ENCODE peak calls at places on chromosomes 6 and 20, in seven cellular contexts. F is lower lobe of right lung, P is fibroblast of pulmonary artery, W is IMR-90, B is tibial artery, O is spleen, R is body of pancreas. H is an unnamed sample.
A peak's percentile ranks its signal among the peaks of the same experiment; 100 is the strongest.

GRCh38 chr20:63318391-63319163 is 25.6 kb downstream of the COL20A1 start:
- DNase-seq in F (no peak), P (no peak), W (no peak), B (peak; percentile 10), O (no peak), R (peak; percentile 2), H (no peak)

GRCh38 chr6:20664250-20664649 is 130.0 kb downstream of the CDKAL1 start:
- DNase-seq in F (no peak), P (no peak), W (no peak), B (no peak), O (no peak), R (no peak), H (no peak)

GRCh38 chr6:159852877-159853276 is 37.9 kb upstream of the MAS1 start:
- DNase-seq in F (no peak), P (peak; percentile 39), W (no peak), B (no peak), O (no peak), R (peak; percentile 16), H (peak; percentile 43)

GRCh38 chr6:99512033-99512432 is 3.2 kb downstream of the USP45 start:
- DNase-seq in F (no peak), P (peak; percentile 29), W (peak; percentile 40), B (no peak), O (no peak), R (no peak), H (peak; percentile 53)

GRCh38 chr20:47573586-47573985 is 71.9 kb downstream of the NCOA3 start:
- DNase-seq in F (no peak), P (no peak), W (no peak), B (no peak), O (no peak), R (no peak), H (no peak)

GRCh38 chr6:28296520-28297060 is 15.2 kb downstream of the PGBD1 start:
- DNase-seq in F (no peak), P (no peak), W (no peak), B (no peak), O (no peak), R (no peak), H (no peak)

GRCh38 chr6:138105880-138106664 is 1.1 kb downstream of the PERP start:
- DNase-seq in F (no peak), P (no peak), W (peak; percentile 15), B (no peak), O (no peak), R (peak; percentile 27), H (peak; percentile 38)

GRCh38 chr6:43957273-43957672 is 170.0 kb downstream of the MRPL14 start:
- DNase-seq in F (no peak), P (no peak), W (no peak), B (no peak), O (no peak), R (no peak), H (no peak)

GRCh38 chr20:1579488-1579887 is 22.0 kb upstream of the SIRPD start:
- DNase-seq in F (no peak), P (no peak), W (no peak), B (no peak), O (no peak), R (no peak), H (no peak)

GRCh38 chr20:17618673-17619013 is 48.8 kb downstream of the DSTN start:
- DNase-seq in F (no peak), P (no peak), W (no peak), B (no peak), O (no peak), R (no peak), H (no peak)

GRCh38 chr6:6556738-6557503 is 31.6 kb upstream of the LY86 start:
- DNase-seq in F (no peak), P (peak; percentile 49), W (peak; percentile 5), B (no peak), O (no peak), R (peak; percentile 72), H (no peak)

DNA sequence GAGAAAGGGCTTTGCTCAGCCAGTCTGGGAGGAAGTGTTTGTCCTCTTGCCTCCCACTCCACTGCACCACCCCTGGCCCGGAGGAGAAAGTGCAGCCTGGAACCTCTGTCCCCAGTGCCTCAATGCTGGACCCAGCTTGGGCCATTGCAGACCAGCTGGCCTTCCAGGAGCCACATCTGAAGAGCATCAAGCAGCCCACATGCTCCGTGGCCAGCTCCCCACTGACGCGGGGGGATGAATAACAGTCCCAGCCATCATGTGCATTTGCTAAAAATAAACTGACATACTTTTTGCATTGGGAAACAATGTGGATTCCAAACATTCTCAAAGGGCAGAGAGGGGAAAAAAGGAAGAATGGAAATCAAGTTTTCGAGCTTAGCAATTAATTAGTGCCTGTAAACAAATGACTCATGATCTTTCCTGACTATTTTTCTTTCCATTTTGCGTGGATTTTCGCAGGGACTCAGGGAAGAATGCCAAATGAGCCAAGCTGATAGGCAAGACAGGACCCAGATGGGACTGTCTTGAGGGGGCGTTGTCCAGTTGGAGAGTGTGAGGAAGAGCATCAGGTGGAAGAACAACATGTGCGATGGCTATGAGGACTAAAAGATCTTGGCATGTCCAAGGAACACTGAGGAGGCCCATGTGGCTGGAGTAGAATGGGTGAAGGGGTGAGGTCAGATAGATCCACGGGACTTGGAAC is 34.1 kb downstream of the CEBPB start:
- DNase-seq in F (peak; percentile 86), P (peak; percentile 94), W (peak; percentile 97), B (peak; percentile 92), O (no peak), R (peak; percentile 52), H (peak; percentile 94)
- TF ChIP-seq CTCF in F (peak; percentile 40), P (peak; percentile 40), W (peak; percentile 44), B (peak; percentile 49), O (no peak), R (no peak), H (peak; percentile 38)

DNA sequence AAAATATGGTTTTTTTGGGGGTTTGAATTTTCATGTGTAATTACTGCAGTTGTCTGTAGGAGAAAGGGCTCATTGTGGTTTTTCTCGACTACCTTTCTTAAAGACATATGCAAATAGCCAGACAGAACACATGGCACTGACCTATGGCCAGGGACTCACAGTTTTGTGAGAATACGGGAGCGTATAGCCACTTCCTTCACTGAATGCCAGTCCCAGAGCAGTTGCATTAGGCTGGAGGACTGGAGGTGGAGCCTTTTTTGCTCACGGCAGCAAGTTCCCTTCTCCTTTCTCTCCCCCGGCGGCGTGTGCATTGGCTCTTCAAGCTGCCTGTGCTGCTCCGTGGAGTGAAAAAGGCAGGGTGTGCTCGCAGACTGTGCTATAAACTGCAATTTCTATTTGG is 114.9 kb downstream of the AKAP7 start:
- DNase-seq in F (peak; percentile 63), P (peak; percentile 63), W (peak; percentile 48), B (peak; percentile 64), O (peak; percentile 84), R (peak; percentile 69), H (peak; percentile 73)
- H3K4me3 ChIP-seq in F (peak overlapping the region; percentile 42), P (peak overlapping the region; percentile 48), W (peak overlapping the region; percentile 36), B (peak overlapping the region; percentile 20), O (peak overlapping the region; percentile 25), R (peak overlapping the region; percentile 3), H (peak overlapping the region; percentile 42)

DNA sequence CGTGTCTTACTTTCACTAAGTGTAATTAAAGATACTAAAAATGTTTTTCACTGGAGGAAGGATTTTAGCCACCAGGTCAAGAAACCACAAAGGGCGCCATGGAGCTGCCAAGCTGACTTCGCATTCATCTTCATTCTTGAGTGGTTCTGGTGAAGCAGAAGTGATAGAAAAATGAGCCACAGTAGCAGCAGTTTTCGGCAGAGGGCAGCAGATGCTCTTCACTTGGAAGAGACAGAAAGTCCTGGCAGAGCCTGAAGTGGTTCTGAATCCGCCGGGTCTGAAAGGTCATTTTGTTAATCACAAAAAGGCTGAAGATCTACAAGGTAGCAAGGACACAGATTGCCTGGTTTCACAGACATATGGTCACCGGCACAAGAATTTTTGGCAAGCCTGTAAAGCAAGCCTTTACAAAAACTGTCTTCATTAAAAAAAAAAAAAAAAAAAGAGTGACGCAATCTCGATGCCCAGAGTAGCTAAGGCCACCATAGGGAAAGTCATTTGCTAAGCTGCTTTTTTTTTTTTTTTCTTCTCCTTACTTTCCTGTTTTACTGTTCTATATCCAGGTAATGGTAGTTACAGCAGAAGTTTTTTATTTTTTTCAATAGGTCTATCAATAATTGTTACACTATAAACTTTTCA is 345.1 kb upstream of the AGPAT4 start:
- DNase-seq in F (no peak), P (peak; percentile 49), W (no peak), B (no peak), O (no peak), R (peak; percentile 67), H (peak; percentile 46)
- TF ChIP-seq CTCF in F (peak; percentile 13), P (peak; percentile 40), W (no peak), B (no peak), O (peak; percentile 7), R (peak; percentile 21), H (peak; percentile 32)

DNA sequence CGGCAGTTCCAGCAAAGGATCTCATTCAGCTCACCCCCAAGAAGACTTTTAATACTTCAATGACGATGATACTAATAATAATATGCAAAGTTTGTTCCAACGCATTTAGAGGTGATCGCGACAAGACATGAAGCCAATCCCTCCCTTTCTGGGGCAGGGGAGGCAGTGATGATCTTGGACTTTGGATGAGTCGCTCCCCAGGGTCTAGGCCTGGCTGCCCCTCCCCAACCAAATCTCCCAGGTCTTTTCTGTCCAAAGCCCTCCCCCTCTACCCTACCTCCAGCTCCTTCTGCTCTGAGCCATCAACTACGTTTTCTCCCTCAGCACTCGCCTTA is 33.9 kb downstream of the HLA-A start:
- DNase-seq in F (no peak), P (no peak), W (no peak), B (no peak), O (no peak), R (no peak), H (no peak)
- H3K4me3 ChIP-seq in F (peak overlapping the region; percentile 62), P (peak overlapping the region; percentile 57), W (peak overlapping the region; percentile 60), B (peak overlapping the region; percentile 57), O (peak overlapping the region; percentile 40), R (peak overlapping the region; percentile 21), H (peak overlapping the region; percentile 64)